ENCODE peak calls at places on chromosomes 3 and 15, in six cellular contexts. M, R, K, J, Z and E are unnamed samples.

GRCh38 chr15:60682115-60682514 is 203.2 kb upstream of the ICE2 start:
- DNase-seq in R (no peak), K (no peak), Z (peak), M (no peak), J (no peak), E (no peak)

GRCh38 chr3:52174896-52175295 is 20.7 kb upstream of the POC1A start:
- DNase-seq in M (no peak), K (no peak), J (no peak), Z (no peak), R (no peak), E (no peak)

GRCh38 chr3:9879830-9880549 is at the start of gene CIDEC:
- DNase-seq in K (no peak), M (no peak), R (no peak), J (no peak), Z (no peak), E (peak)

GRCh38 chr15:94229591-94230365 is 1.6 kb upstream of the MCTP2 start:
- DNase-seq in J (no peak), R (no peak), K (no peak), Z (no peak), M (peak), E (peak)

GRCh38 chr3:186189492-186189891 is 80.6 kb upstream of the ETV5 start:
- DNase-seq in M (no peak), J (no peak), R (no peak), Z (peak), K (no peak), E (no peak)

GRCh38 chr15:78374436-78375393 is 34.6 kb downstream of the CRABP1 start:
- DNase-seq in R (no peak), K (no peak), M (no peak), Z (no peak), J (peak), E (no peak)

GRCh38 chr3:132242790-132243189 is 74.4 kb upstream of the ACP3 start:
- DNase-seq in J (no peak), K (no peak), Z (no peak), R (no peak), M (no peak), E (no peak)

GRCh38 chr3:58150800-58151199 is 60.0 kb downstream of the DNASE1L3 start:
- DNase-seq in K (no peak), R (no peak), Z (no peak), J (no peak), M (no peak), E (no peak)

GRCh38 chr15:101171954-101172353 is 79.9 kb downstream of the CHSY1 start:
- DNase-seq in M (no peak), R (no peak), Z (no peak), J (no peak), K (no peak), E (no peak)

GRCh38 chr3:188169826-188170455 is 16.0 kb downstream of the LPP start:
- DNase-seq in R (peak), J (no peak), Z (peak), K (no peak), M (no peak), E (no peak)

GRCh38 chr3:115836944-115837343 is 213.6 kb downstream of the GAP43 start:
- DNase-seq in R (no peak), K (no peak), M (no peak), J (no peak), Z (peak), E (peak)

GRCh38 chr3:194756460-194757355 is 71.0 kb downstream of the FAM43A start:
- DNase-seq in Z (no peak), J (no peak), M (no peak), K (no peak), R (peak), E (no peak)

GRCh38 chr3:52121813-52122212 is 32.4 kb downstream of the POC1A start:
- DNase-seq in J (no peak), M (no peak), K (no peak), R (no peak), Z (no peak), E (no peak)

GRCh38 chr15:42203891-42204290 is 4.2 kb downstream of the VPS39 start:
- DNase-seq in R (no peak), J (no peak), M (no peak), Z (no peak), K (no peak), E (no peak)

GRCh38 chr3:102183623-102184022 is 251.2 kb upstream of the ZPLD1 start:
- DNase-seq in Z (no peak), J (no peak), M (no peak), K (no peak), R (no peak), E (no peak)

GRCh38 chr3:180295811-180296210 is 259.1 kb upstream of the PEX5L start:
- DNase-seq in R (no peak), K (no peak), M (no peak), Z (no peak), J (peak), E (no peak)

GRCh38 chr15:71526061-71526460 is 284.3 kb upstream of the NR2E3 start:
- DNase-seq in Z (peak), J (peak), K (no peak), R (no peak), M (no peak), E (no peak)

GRCh38 chr3:172065967-172066762 is 26.8 kb downstream of the FNDC3B start:
- DNase-seq in R (no peak), M (no peak), J (peak), Z (peak), K (no peak), E (no peak)

GRCh38 chr3:12316253-12316652 is 27.4 kb downstream of the PPARG start:
- DNase-seq in J (no peak), K (no peak), M (no peak), R (no peak), Z (no peak), E (no peak)

GRCh38 chr15:70245932-70246622 is 148.4 kb upstream of the TLE3 start:
- DNase-seq in M (no peak), R (peak), K (peak), J (peak), Z (peak), E (no peak)

GRCh38 chr3:126546013-126546412 is 12.7 kb downstream of the C3orf22 start:
- DNase-seq in J (no peak), M (no peak), Z (no peak), K (no peak), R (peak), E (no peak)

GRCh38 chr3:40741729-40742128 is 217.0 kb downstream of the ZNF621 start:
- DNase-seq in J (no peak), M (no peak), K (no peak), R (peak), Z (peak), E (no peak)

DNA sequence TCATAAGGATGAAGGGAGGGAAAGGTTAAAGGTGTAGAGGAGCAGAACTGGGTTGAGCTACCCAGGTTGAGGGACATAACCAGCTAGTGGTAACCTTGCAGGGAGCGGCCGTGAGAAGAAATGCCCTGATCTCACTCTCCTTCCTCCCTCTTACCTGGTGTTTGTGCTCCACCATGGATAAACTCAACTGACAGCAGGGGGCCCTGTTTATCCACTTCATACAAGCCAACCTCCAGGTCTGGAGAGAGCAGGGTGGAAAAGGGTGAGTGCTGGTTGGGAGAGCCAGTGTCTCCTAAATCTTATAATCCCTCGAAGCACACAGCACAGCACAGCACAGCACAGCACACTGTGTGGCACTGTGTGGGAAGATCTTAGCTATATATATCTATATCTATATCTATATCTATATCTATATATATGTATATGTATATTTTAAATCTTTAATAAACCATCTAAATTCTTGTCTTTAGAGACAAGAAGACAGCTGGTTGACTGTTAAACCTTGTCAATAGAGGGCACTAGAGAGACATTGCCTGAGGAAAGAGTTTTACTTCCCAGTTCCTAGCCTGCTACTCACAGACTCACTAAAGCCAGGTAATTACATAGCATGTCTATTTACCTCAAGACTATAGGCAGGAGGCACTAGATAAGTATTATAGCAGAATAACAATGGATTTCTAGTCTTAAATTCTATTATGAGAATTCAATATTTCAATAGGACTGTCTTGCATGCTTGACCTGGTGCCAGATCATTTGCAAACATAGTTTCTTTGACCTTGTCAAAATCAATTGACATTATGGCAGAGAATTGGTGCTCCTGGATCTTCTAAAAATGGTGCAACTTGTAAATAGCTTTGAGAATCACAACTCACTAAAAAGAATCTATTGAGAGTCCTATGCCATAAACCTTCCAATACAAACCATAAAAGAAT is 21.7 kb upstream of the FMN1 start:
- DNase-seq in M (no peak), R (no peak), Z (peak), K (no peak), J (no peak), E (peak)
- TF ChIP-seq CTCF in M (no peak), R (no peak), Z (peak), K (peak), J (no peak), E (peak)

GRCh38 chr3:53880396-53881345 is 1.3 kb downstream of the ACTR8 start:
- DNase-seq in R (no peak), J (no peak), Z (peak), K (no peak), M (no peak), E (no peak)

GRCh38 chr3:53885239-53885638 is 3.3 kb upstream of the ACTR8 start:
- DNase-seq in M (no peak), R (no peak), K (no peak), Z (no peak), J (no peak), E (no peak)

GRCh38 chr3:53884623-53885022 is 2.7 kb upstream of the ACTR8 start:
- DNase-seq in K (no peak), M (no peak), Z (no peak), J (no peak), R (no peak), E (no peak)

GRCh38 chr3:53883008-53883407 is 1.1 kb upstream of the ACTR8 start:
- DNase-seq in M (no peak), Z (no peak), J (no peak), R (no peak), K (no peak), E (no peak)

DNA sequence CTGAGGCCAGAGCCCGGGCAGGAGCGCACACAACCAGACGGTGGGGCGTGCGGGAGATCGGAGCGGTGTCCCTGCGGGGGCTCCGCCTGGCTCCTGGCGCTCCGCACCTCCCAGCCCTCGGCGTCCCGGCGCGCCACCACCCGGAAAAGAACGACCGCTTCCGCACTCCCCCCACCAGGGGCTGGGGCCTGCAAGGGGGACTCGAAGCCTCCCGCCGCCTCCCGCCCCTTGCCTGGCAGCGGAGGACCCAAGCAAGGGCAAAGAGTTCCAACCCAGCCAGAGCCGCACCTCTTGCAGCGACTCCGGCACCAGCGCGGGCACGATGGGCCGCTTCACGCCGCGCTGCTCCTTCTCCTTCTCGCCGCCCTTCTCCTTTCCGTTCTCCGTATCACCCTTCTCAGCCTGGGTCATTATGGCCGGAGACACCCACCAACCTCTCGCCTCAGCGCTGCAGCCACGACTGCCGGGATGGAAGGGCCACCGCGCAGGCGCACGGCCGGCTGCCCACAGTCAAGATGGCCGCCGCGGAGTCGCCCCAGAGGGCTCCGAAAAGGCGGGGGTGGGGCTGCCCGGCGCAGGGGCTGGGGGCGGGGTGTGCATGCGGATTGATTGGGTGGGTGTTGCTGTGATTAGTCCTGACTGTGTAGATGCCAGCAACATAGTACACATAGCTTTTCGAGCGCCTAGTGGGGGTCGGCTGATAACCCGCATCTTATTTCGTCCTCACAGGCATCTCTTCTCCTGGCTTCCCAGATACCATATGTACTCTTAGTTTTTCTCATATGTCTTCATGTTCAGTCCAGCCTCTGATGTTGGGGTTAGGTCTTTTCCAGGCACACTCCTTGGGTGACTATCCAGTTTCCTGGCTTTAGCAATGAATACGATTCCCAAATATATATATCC is at the start of gene ACTR8:
- DNase-seq in J (peak), R (peak), M (peak), Z (peak), K (peak), E (peak)
- TF ChIP-seq CTCF in J (no peak), R (no peak), M (no peak), Z (no peak), K (peak), E (no peak)

DNA sequence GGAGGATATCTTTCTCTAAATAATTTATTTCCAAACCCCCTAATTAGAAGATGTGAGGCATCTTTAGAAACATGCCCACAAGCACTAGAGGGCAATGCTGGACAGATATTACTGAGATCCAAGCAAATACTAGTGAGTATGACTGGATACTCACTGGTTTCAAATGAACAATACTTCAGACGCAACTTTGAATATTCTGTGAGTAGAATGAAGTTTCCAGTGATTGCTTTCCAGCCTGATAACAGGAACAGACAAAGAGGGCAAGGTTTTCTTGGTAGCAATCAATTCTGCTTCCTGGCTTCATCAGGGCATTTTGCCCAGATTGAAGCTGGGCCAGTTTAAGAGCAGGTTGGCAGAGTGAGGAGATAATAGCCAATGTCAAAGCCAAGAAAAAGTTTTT is 442.6 kb upstream of the PDZRN3 start:
- DNase-seq in R (no peak), J (no peak), K (peak), Z (peak), M (no peak), E (no peak)
- TF ChIP-seq CTCF in R (no peak), J (no peak), K (peak), Z (peak), M (no peak), E (no peak)

GRCh38 chr15:51386960-51387698 is 45.7 kb downstream of the GLDN start:
- DNase-seq in J (no peak), R (no peak), M (no peak), Z (no peak), K (no peak), E (no peak)
- TF ChIP-seq CTCF in J (no peak), R (no peak), M (no peak), Z (no peak), K (no peak), E (no peak)